ENCODE peak calls at places on chromosomes 7 and 10, in nine cellular contexts. G is Jurkat, Clone E6-1; K is small intestine; J is iPS-NIHi11; H is OCI-M1; D is H54; T is GM20000; B is AG20443; E is progenitor cell of endocrine pancreas. I is an unnamed sample.

GRCh38 chr10:110399163-110400094 is 94.7 kb upstream of the SMNDC1 start:
- DNase-seq in J (no peak), D (peak; percentile 54), E (no peak), H (no peak), T (no peak), G (no peak), B (peak; percentile 88), K (peak; percentile 42), I (peak; percentile 89)

GRCh38 chr7:2734761-2735571 is 47.0 kb downstream of the AMZ1 start:
- DNase-seq in B (no peak), K (no peak), H (peak; percentile 70), E (no peak), J (no peak), T (no peak), D (no peak), G (peak; percentile 61), I (no peak)

GRCh38 chr7:96663871-96664445 is 45.7 kb downstream of the SEM1 start:
- DNase-seq in J (no peak), D (no peak), B (no peak), H (no peak), E (no peak), G (no peak), K (no peak), T (no peak), I (no peak)

GRCh38 chr10:79049931-79050895 is 18.6 kb upstream of the ZMIZ1 start:
- DNase-seq in B (no peak), J (no peak), D (no peak), E (no peak), T (no peak), H (no peak), G (no peak), K (no peak), I (no peak)

GRCh38 chr7:85554294-85554877 is 367.5 kb upstream of the SEMA3D start:
- DNase-seq in K (peak; percentile 60), E (no peak), J (peak; percentile 40), T (peak; percentile 11), H (peak; percentile 85), D (no peak), G (peak; percentile 54), B (peak; percentile 45), I (peak; percentile 23)

GRCh38 chr10:75191821-75192568 is 18.6 kb upstream of the VDAC2 start:
- DNase-seq in J (no peak), H (peak; percentile 50), T (no peak), K (peak; percentile 89), D (peak; percentile 87), B (peak; percentile 81), G (no peak), E (no peak), I (peak; percentile 88)

GRCh38 chr10:13001041-13001886 is at the start of gene CCDC3:
- DNase-seq in T (peak; percentile 39), E (peak; percentile 22), J (peak; percentile 75), D (no peak), B (peak; percentile 27), H (no peak), K (no peak), G (no peak), I (no peak)

GRCh38 chr10:48468866-48469511 is 135.9 kb downstream of the ARHGAP22 start:
- DNase-seq in T (no peak), J (no peak), G (no peak), D (no peak), K (no peak), H (peak; percentile 62), E (no peak), B (no peak), I (no peak)

GRCh38 chr7:80826520-80827237 is 92.2 kb downstream of the SEMA3C start:
- DNase-seq in H (no peak), K (no peak), J (no peak), E (no peak), D (no peak), G (no peak), T (no peak), B (peak; percentile 58), I (no peak)

GRCh38 chr10:78739411-78740053 is 329.2 kb upstream of the ZMIZ1 start:
- DNase-seq in J (no peak), K (no peak), T (no peak), H (no peak), B (no peak), G (no peak), D (no peak), E (no peak), I (no peak)

GRCh38 chr10:36888925-36889573 is 236.3 kb upstream of the ANKRD30A start:
- DNase-seq in K (peak; percentile 49), T (peak; percentile 23), J (peak; percentile 22), D (peak; percentile 4), E (peak; percentile 33), G (peak; percentile 50), H (peak; percentile 76), B (no peak), I (no peak)

GRCh38 chr7:95845007-95845406 is 72.7 kb downstream of the DYNC1I1 start:
- DNase-seq in E (no peak), K (no peak), T (no peak), J (no peak), B (no peak), G (no peak), D (no peak), H (no peak), I (no peak)

GRCh38 chr10:72846225-72846624 is 47.3 kb upstream of the OIT3 start:
- DNase-seq in J (no peak), G (no peak), D (peak; percentile 67), H (no peak), E (no peak), K (no peak), T (no peak), B (peak; percentile 43), I (no peak)

GRCh38 chr10:64376169-64376568 is 855.0 kb downstream of the REEP3 start:
- DNase-seq in E (no peak), B (no peak), G (no peak), K (peak; percentile 24), T (no peak), H (peak; percentile 34), J (peak; percentile 53), D (no peak), I (no peak)

GRCh38 chr7:128849804-128850490 is 12.7 kb upstream of the ATP6V1F start:
- DNase-seq in J (no peak), H (no peak), G (no peak), D (no peak), B (no peak), K (peak; percentile 40), T (no peak), E (no peak), I (no peak)

I was measured in amniotic stem cell.